ENCODE peak calls at places on chromosomes 5 and 9, in four cellular contexts. V, M, U and I are unnamed samples.

GRCh38 chr5:32710335-32710858 is 724 bp upstream of the NPR3 start:
- DNase-seq in U (no peak), M (no peak), V (peak), I (no peak)

GRCh38 chr5:113118765-113119164 is 142.2 kb downstream of the DCP2 start:
- DNase-seq in M (no peak), U (no peak), V (no peak), I (no peak)

GRCh38 chr5:6194261-6194875 is 184.0 kb downstream of the MED10 start:
- DNase-seq in M (no peak), U (no peak), V (no peak), I (no peak)

GRCh38 chr5:94174748-94175411 is 433.5 kb upstream of the POU5F2 start:
- DNase-seq in U (no peak), M (peak), V (no peak), I (no peak)

GRCh38 chr5:43156388-43156787 is 35.6 kb upstream of the NIM1K start:
- DNase-seq in V (no peak), U (no peak), M (peak), I (no peak)

GRCh38 chr9:129697111-129697955 is 31.9 kb downstream of the PRRX2 start:
- DNase-seq in M (peak), V (peak), U (no peak), I (no peak)

GRCh38 chr5:39533749-39534148 is 109.0 kb upstream of the DAB2 start:
- DNase-seq in V (no peak), M (no peak), U (no peak), I (no peak)

GRCh38 chr5:71865202-71865601 is 146.1 kb downstream of the CARTPT start:
- DNase-seq in M (peak), U (no peak), V (no peak), I (no peak)

GRCh38 chr5:40754381-40755092 is 1.2 kb downstream of the TTC33 start:
- DNase-seq in U (no peak), V (no peak), M (peak), I (no peak)

GRCh38 chr9:98551511-98552286 is 157.0 kb downstream of the GABBR2 start:
- DNase-seq in M (peak), V (no peak), U (no peak), I (no peak)

GRCh38 chr5:13477118-13477737 is 467.3 kb downstream of the DNAH5 start:
- DNase-seq in V (no peak), M (peak), U (no peak), I (no peak)

GRCh38 chr5:172745836-172746235 is 25.2 kb downstream of the DUSP1 start:
- DNase-seq in U (no peak), M (no peak), V (no peak), I (no peak)

GRCh38 chr5:1177826-1178528 is 23.4 kb upstream of the SLC6A19 start:
- DNase-seq in M (no peak), V (no peak), U (no peak), I (no peak)

GRCh38 chr5:139687656-139688055 is 39.5 kb downstream of the CXXC5 start:
- DNase-seq in V (no peak), M (no peak), U (no peak), I (no peak)

DNA sequence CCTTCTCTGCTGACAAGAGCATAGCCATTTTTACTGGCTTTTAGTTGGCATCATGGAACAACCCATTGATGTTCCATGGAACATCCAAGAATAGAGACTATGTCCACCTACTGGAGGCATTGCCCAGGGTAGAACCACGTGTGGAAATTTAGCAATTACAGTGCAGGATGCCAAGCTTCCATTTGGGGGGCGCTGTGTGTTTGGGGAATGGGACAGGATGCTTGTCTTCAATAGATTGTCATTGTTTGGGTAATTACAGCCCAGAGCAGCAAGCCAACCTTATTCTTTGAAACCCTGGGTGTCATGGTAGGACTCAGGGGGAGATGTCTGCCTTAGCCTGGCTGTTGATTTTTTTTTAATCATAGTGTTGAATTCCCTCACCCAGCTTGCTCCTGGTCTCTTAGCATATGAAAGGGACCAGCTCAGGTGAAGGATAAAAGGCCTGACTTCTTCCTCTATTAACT is 171.1 kb downstream of the DOCK2 start:
- DNase-seq in M (no peak), U (no peak), V (no peak), I (no peak)
- TF ChIP-seq CTCF in M (no peak), U (no peak), V (no peak), I (no peak)

DNA sequence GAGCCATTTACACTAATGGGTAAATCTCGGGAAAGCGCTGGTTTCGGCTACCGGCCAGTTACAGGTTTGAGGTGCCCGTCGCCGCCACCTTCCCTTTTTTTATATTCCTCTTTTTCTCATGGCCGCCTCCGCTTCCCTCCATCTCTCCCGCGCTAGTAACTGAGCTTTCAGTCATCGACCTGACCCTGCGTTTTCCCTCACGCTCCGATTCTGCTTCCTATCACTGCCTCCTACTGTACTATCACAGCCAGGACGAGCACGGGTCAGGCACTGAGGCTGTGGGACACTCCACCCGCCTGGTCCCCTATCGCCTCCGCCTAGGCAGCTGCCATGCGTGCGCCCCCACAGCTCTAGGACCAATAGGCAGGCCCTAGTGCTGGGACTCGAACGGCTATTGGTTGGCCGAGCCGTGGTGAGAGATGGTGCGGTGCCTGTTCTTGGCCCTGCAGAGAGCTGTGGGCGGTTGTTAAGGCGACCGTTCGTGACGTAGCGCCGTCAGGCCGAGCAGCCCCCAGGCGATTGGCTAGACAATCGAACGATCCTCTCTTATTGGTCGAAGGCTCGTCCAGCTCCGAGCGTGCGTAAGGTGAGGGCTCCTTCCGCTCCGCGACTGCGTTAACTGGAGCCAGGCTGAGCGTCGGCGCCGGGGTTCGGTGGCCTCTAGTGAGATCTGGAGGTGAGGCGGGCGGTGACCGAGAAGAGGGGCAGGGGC is at the start of gene HMGCR:
- DNase-seq in M (peak), V (peak), U (peak), I (peak)
- TF ChIP-seq CTCF in M (peak), V (no peak), U (no peak), I (peak)

DNA sequence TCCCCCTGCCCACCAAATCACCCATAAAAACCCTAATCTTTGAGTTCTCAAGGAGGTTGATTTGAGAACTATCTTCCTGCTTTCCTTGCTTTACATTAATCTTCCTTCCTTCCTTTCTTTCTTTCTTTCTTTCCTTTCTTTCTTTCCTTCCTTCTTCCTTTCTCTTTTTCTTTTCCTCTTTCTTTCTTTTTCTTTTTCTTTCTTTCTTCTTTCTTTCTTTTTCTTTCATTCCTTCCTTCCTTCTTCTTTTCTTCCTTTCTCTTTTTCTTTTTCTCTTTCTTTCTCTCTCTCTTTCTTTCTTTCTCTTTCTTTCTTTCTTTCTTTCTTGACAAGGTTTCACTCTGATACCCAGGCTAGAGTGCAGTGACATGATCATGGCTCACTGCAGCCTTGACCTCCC is 67.3 kb upstream of the CEMIP2 start:
- DNase-seq in V (no peak), M (no peak), U (no peak), I (no peak)
- TF ChIP-seq CTCF in V (no peak), M (no peak), U (no peak), I (peak)

DNA sequence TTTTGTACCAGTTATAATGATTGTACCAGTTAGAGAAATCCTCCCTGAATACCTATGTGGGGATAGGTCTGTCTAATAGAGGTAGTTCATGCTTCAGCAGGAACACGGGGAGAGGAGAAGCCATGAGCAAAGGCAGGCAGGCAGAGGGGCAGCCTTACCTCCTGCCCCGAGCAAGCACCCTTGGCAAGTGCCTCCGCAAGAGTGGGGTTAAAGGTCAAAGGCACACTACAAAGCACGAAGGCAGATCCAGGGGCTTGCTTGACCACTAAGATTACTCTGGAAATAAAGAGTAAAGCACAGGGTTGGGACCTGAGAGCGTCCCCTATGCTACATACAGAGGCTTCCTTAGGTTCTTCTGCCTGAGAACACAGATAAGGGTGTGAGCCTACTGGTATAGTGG is 100.9 kb downstream of the SEMA6A start:
- DNase-seq in V (peak), M (no peak), U (no peak), I (no peak)
- TF ChIP-seq CTCF in V (no peak), M (no peak), U (no peak), I (no peak)

GRCh38 chr5:156475182-156475830 is 148.3 kb downstream of the SGCD start:
- DNase-seq in U (no peak), V (no peak), M (no peak), I (no peak)

GRCh38 chr5:156476704-156477103 is 149.7 kb downstream of the SGCD start:
- DNase-seq in U (no peak), V (no peak), M (no peak), I (no peak)

GRCh38 chr5:156477196-156477595 is 150.2 kb downstream of the SGCD start:
- DNase-seq in U (no peak), M (peak), V (no peak), I (no peak)

GRCh38 chr5:156474251-156474650 is 147.3 kb downstream of the SGCD start:
- DNase-seq in M (peak), V (no peak), U (no peak), I (no peak)

DNA sequence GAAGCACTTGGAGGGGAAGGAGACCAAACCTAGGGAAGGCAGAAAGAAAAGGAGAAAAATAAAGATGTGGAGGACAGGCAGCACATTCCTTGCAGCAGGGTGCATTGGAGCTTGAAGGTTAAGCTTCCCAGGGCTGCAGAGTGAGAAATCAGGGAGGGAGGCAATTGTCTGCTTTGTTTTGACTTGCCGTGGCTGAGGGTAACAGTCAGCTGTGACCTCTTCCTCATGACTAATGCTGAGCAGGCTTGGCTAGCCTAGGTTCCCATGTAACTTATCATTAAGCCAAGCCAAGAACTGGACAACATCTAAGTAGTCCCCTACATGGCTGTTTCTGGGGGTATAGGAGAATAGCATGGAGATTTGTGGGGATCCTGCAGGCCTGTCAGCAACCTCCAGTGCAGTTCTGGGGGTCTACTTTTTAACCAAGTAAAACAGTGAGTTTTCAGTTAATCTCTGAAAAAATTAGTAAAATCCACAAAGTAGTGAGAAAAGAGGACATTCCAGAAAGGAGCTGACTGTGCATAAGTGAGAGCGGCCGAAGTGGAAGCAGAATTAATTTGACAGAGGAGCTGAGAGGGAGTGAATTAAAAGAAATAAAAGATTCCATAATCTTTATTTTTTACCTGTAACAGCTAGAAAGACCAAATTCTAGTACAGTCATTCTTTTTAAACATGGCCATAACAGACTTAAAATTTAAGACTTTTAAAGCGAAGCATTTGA is 149.0 kb downstream of the SGCD start:
- DNase-seq in V (peak), U (no peak), M (peak), I (no peak)
- TF ChIP-seq CTCF in V (no peak), U (no peak), M (peak), I (no peak)

GRCh38 chr9:31839273-31839672 is 545.2 kb upstream of the ACO1 start:
- DNase-seq in U (no peak), M (no peak), V (no peak), I (no peak)
- TF ChIP-seq CTCF in U (no peak), M (no peak), V (no peak), I (no peak)

GRCh38 chr9:35664531-35665470 is at the start of gene ARHGEF39:
- DNase-seq in U (peak), V (peak), M (peak), I (no peak)
- TF ChIP-seq CTCF in U (no peak), V (no peak), M (peak), I (no peak)